ENCODE peak calls at places on chromosome 17, in five cellular contexts. One of them, this sample, is unnamed.

GRCh38 chr17:17351901-17352781 is 49.0 kb downstream of the NT5M start:
- DNase-seq in IMR-90: peak
- DNase-seq in mesendoderm: peak
- DNase-seq in neuronal stem cell: no peak
- DNase-seq in mesenchymal stem cell: peak
- DNase-seq in this sample: no peak

GRCh38 chr17:17929655-17930380 is 42.4 kb downstream of the TOM1L2 start:
- DNase-seq in IMR-90: peak
- DNase-seq in mesenchymal stem cell: no peak
- DNase-seq in mesendoderm: no peak
- DNase-seq in neuronal stem cell: no peak
- DNase-seq in this sample: no peak

GRCh38 chr17:19979917-19980770 is 2.5 kb upstream of the AKAP10 start:
- DNase-seq in mesendoderm: no peak
- DNase-seq in neuronal stem cell: no peak
- DNase-seq in IMR-90: no peak
- DNase-seq in mesenchymal stem cell: no peak
- DNase-seq in this sample: no peak

GRCh38 chr17:37246085-37246484 is 129.7 kb upstream of the C17orf78 start:
- DNase-seq in IMR-90: no peak
- DNase-seq in mesenchymal stem cell: no peak
- DNase-seq in neuronal stem cell: no peak
- DNase-seq in mesendoderm: no peak
- DNase-seq in this sample: no peak

GRCh38 chr17:29012535-29012934 is 6.7 kb upstream of the SEZ6 start:
- DNase-seq in mesendoderm: peak
- DNase-seq in neuronal stem cell: no peak
- DNase-seq in IMR-90: no peak
- DNase-seq in mesenchymal stem cell: peak
- DNase-seq in this sample: no peak

GRCh38 chr17:4790705-4791088 is 1.9 kb downstream of the GLTPD2 start:
- DNase-seq in mesenchymal stem cell: no peak
- DNase-seq in IMR-90: no peak
- DNase-seq in neuronal stem cell: no peak
- DNase-seq in mesendoderm: no peak
- DNase-seq in this sample: no peak

GRCh38 chr17:3919123-3919624 is 2.9 kb upstream of the P2RX1 start:
- DNase-seq in mesenchymal stem cell: no peak
- DNase-seq in mesendoderm: no peak
- DNase-seq in neuronal stem cell: no peak
- DNase-seq in IMR-90: no peak
- DNase-seq in this sample: no peak

GRCh38 chr17:17058304-17058703 is 16.0 kb downstream of the MPRIP start:
- DNase-seq in mesenchymal stem cell: no peak
- DNase-seq in neuronal stem cell: no peak
- DNase-seq in mesendoderm: no peak
- DNase-seq in IMR-90: no peak
- DNase-seq in this sample: no peak

GRCh38 chr17:21039839-21040575 is 2.8 kb downstream of the USP22 start:
- DNase-seq in neuronal stem cell: no peak
- DNase-seq in mesendoderm: peak
- DNase-seq in IMR-90: peak
- DNase-seq in mesenchymal stem cell: peak
- DNase-seq in this sample: no peak

GRCh38 chr17:45869676-45870341 is 24.5 kb upstream of the MAPT start:
- DNase-seq in IMR-90: peak
- DNase-seq in mesendoderm: peak
- DNase-seq in mesenchymal stem cell: peak
- DNase-seq in neuronal stem cell: no peak
- DNase-seq in this sample: no peak

GRCh38 chr17:40092581-40092980 is 7.8 kb downstream of the NR1D1 start:
- DNase-seq in mesendoderm: no peak
- DNase-seq in mesenchymal stem cell: no peak
- DNase-seq in neuronal stem cell: no peak
- DNase-seq in IMR-90: no peak
- DNase-seq in this sample: no peak

GRCh38 chr17:13346996-13347762 is 254.6 kb downstream of the HS3ST3A1 start:
- DNase-seq in neuronal stem cell: no peak
- DNase-seq in IMR-90: peak
- DNase-seq in mesendoderm: peak
- DNase-seq in mesenchymal stem cell: peak
- DNase-seq in this sample: no peak

GRCh38 chr17:37067555-37068111 is 118.9 kb downstream of the AATF start:
- DNase-seq in IMR-90: peak
- DNase-seq in mesenchymal stem cell: peak
- DNase-seq in neuronal stem cell: no peak
- DNase-seq in mesendoderm: peak
- DNase-seq in this sample: no peak

GRCh38 chr17:4665027-4665426 is 23.5 kb upstream of the ALOX15 start:
- DNase-seq in mesendoderm: no peak
- DNase-seq in mesenchymal stem cell: no peak
- DNase-seq in IMR-90: no peak
- DNase-seq in neuronal stem cell: no peak
- DNase-seq in this sample: no peak

GRCh38 chr17:77690271-77691161 is 268.0 kb upstream of the TNRC6C start:
- DNase-seq in neuronal stem cell: no peak
- DNase-seq in mesenchymal stem cell: no peak
- DNase-seq in IMR-90: no peak
- DNase-seq in mesendoderm: no peak
- DNase-seq in this sample: no peak

GRCh38 chr17:58351710-58352017 is 337 bp downstream of the SUPT4H1 start:
- DNase-seq in IMR-90: no peak
- DNase-seq in mesendoderm: no peak
- DNase-seq in neuronal stem cell: peak
- DNase-seq in mesenchymal stem cell: no peak
- DNase-seq in this sample: no peak

GRCh38 chr17:9470171-9470570 is 105.4 kb downstream of the STX8 start:
- DNase-seq in mesendoderm: no peak
- DNase-seq in IMR-90: no peak
- DNase-seq in mesenchymal stem cell: peak
- DNase-seq in neuronal stem cell: no peak
- DNase-seq in this sample: no peak

GRCh38 chr17:62746941-62747340 is 61.2 kb downstream of the MARCHF10 start:
- DNase-seq in neuronal stem cell: no peak
- DNase-seq in IMR-90: no peak
- DNase-seq in mesenchymal stem cell: no peak
- DNase-seq in mesendoderm: no peak
- DNase-seq in this sample: no peak

GRCh38 chr17:41440531-41441033 is at the start of gene KRT38:
- DNase-seq in IMR-90: no peak
- DNase-seq in neuronal stem cell: no peak
- DNase-seq in mesendoderm: no peak
- DNase-seq in mesenchymal stem cell: no peak
- DNase-seq in this sample: no peak

GRCh38 chr17:8464941-8465340 is 29.3 kb downstream of the NDEL1 start:
- DNase-seq in mesendoderm: no peak
- DNase-seq in neuronal stem cell: no peak
- DNase-seq in mesenchymal stem cell: no peak
- DNase-seq in IMR-90: no peak
- DNase-seq in this sample: no peak

GRCh38 chr17:74296548-74296936 is 22.5 kb downstream of the DNAI2 start:
- DNase-seq in mesenchymal stem cell: peak
- DNase-seq in IMR-90: peak
- DNase-seq in neuronal stem cell: peak
- DNase-seq in mesendoderm: peak
- DNase-seq in this sample: peak

GRCh38 chr17:4554997-4555799 is at the start of gene MYBBP1A:
- DNase-seq in mesendoderm: peak
- DNase-seq in mesenchymal stem cell: peak
- DNase-seq in IMR-90: peak
- DNase-seq in neuronal stem cell: peak
- DNase-seq in this sample: peak

GRCh38 chr17:74466785-74467158 is 338 bp downstream of the CD300A start:
- DNase-seq in mesendoderm: no peak
- DNase-seq in neuronal stem cell: no peak
- DNase-seq in IMR-90: no peak
- DNase-seq in mesenchymal stem cell: no peak
- DNase-seq in this sample: no peak

GRCh38 chr17:17928422-17929386 is 43.5 kb downstream of the TOM1L2 start:
- DNase-seq in IMR-90: no peak
- DNase-seq in mesendoderm: no peak
- DNase-seq in mesenchymal stem cell: no peak
- DNase-seq in neuronal stem cell: no peak
- DNase-seq in this sample: no peak

GRCh38 chr17:9356488-9356911 is 219.1 kb downstream of the STX8 start:
- DNase-seq in IMR-90: no peak
- DNase-seq in neuronal stem cell: no peak
- DNase-seq in mesendoderm: no peak
- DNase-seq in mesenchymal stem cell: no peak
- DNase-seq in this sample: no peak

GRCh38 chr17:77284023-77284617 is 143.4 kb downstream of the SEC14L1 start:
- DNase-seq in IMR-90: no peak
- DNase-seq in mesenchymal stem cell: no peak
- DNase-seq in neuronal stem cell: no peak
- DNase-seq in mesendoderm: no peak
- DNase-seq in this sample: no peak

GRCh38 chr17:55458977-55459376 is 37.3 kb upstream of the MMD start:
- DNase-seq in mesenchymal stem cell: peak
- DNase-seq in neuronal stem cell: no peak
- DNase-seq in mesendoderm: no peak
- DNase-seq in IMR-90: peak
- DNase-seq in this sample: no peak

GRCh38 chr17:1750628-1751027 is 8.0 kb downstream of the SERPINF2 start:
- DNase-seq in neuronal stem cell: no peak
- DNase-seq in mesendoderm: no peak
- DNase-seq in mesenchymal stem cell: no peak
- DNase-seq in IMR-90: no peak
- DNase-seq in this sample: no peak
- H2BK15ac ChIP-seq in neuronal stem cell: no peak
- H2BK15ac ChIP-seq in mesendoderm: no peak
- H2BK15ac ChIP-seq in mesenchymal stem cell: no peak
- H2BK15ac ChIP-seq in IMR-90: no peak
- H2BK15ac ChIP-seq in this sample: no peak

DNA sequence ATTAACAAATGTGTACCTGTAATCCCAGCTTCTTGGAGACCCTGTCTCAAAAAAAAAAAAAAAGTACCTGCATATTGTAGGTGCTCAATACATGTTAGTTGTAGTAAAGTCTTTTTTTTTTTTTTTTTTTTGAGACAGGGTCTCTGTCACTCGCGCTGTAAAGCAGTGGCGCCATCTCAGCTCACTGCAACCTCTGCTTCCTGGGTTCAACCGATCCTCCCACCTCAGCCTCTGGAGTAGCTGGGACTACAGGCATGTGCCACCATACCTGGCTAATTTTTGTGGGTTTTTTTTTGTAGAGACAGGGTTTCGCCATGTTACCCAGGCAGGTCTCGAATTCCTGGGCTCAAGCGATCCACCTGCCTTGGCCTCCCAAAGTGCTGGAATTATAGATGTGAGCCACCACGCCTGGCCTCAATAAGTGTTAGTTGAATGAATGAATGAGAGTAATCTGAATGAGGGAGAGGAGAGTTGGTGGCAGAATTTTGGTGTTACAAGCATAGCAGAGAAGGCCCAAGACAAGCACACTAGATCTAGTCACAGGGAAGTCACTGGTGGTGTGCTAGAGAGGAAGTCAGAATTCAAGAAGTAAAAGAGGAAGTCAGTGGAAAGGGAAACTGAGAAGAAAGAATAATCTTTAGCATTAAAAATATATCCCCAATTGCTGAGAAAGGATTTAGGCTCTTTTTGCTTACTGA is 9.4 kb upstream of the MYL4 start:
- DNase-seq in mesenchymal stem cell: no peak
- DNase-seq in neuronal stem cell: no peak
- DNase-seq in mesendoderm: no peak
- DNase-seq in IMR-90: no peak
- DNase-seq in this sample: no peak
- H3K4me2 ChIP-seq in mesenchymal stem cell: no peak
- H3K4me2 ChIP-seq in neuronal stem cell: no peak
- H3K4me2 ChIP-seq in mesendoderm: no peak
- H3K4me2 ChIP-seq in IMR-90: no peak
- H3K4me2 ChIP-seq in this sample: no peak

DNA sequence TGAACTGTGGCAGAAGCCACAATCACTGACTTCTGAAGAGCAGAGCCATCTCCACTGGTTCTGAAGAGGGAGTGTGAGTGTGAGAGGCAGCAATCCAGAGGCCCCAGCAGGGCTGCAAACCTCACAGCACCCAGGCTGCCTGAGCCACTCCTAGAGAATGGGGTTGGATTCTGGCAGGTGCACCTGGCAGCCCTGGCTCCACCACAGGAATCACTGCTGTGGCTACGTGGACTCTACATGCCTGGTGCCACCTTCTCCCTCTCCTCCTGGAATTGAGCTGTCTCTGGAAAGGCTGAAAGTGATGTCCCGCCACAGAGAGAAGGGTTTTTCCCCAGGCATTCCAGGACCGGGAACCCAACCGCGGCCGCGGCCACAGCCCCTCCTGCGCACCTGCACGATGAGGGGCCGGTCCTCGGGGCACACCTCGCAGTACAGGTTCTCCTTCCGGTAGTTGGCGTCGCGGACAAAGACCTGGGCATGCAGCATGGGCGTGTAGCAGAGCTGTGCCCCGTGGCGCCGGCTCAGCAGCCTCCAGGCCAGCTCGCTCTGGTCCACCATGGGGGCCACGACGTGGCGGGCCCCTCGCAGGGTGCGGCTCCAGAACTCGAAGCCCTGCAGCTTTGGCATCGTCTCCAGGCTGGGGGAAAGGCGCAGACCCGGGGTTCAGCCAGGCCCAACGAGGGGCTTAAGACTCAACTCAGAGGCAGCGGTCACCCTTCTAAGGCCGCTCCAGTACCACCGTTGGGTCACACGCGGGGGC is 991 bp downstream of the DUS1L start:
- DNase-seq in mesendoderm: no peak
- DNase-seq in neuronal stem cell: no peak
- DNase-seq in mesenchymal stem cell: no peak
- DNase-seq in IMR-90: no peak
- DNase-seq in this sample: no peak
- H3K18ac ChIP-seq in mesendoderm: no peak
- H3K18ac ChIP-seq in neuronal stem cell: peak
- H3K18ac ChIP-seq in mesenchymal stem cell: no peak
- H3K18ac ChIP-seq in IMR-90: no peak
- H3K18ac ChIP-seq in this sample: no peak

GRCh38 chr17:1591474-1592090 is 29.0 kb upstream of the PITPNA start:
- DNase-seq in IMR-90: no peak
- DNase-seq in mesendoderm: no peak
- DNase-seq in mesenchymal stem cell: no peak
- DNase-seq in neuronal stem cell: no peak
- DNase-seq in this sample: no peak
- H2BK15ac ChIP-seq in IMR-90: no peak
- H2BK15ac ChIP-seq in mesendoderm: no peak
- H2BK15ac ChIP-seq in mesenchymal stem cell: no peak
- H2BK15ac ChIP-seq in neuronal stem cell: no peak
- H2BK15ac ChIP-seq in this sample: no peak

GRCh38 chr17:79916506-79916905 is 77.3 kb upstream of the CBX4 start:
- DNase-seq in mesenchymal stem cell: no peak
- DNase-seq in IMR-90: no peak
- DNase-seq in mesendoderm: no peak
- DNase-seq in neuronal stem cell: no peak
- DNase-seq in this sample: no peak
- H3K4me2 ChIP-seq in mesenchymal stem cell: peak
- H3K4me2 ChIP-seq in IMR-90: no peak
- H3K4me2 ChIP-seq in mesendoderm: no peak
- H3K4me2 ChIP-seq in neuronal stem cell: no peak
- H3K4me2 ChIP-seq in this sample: no peak

GRCh38 chr17:75980188-75981018 is 1.4 kb downstream of the TEN1 start:
- DNase-seq in neuronal stem cell: no peak
- DNase-seq in mesendoderm: no peak
- DNase-seq in IMR-90: no peak
- DNase-seq in mesenchymal stem cell: peak
- DNase-seq in this sample: no peak
- H3K18ac ChIP-seq in neuronal stem cell: no peak
- H3K18ac ChIP-seq in mesendoderm: peak
- H3K18ac ChIP-seq in IMR-90: no peak
- H3K18ac ChIP-seq in mesenchymal stem cell: peak
- H3K18ac ChIP-seq in this sample: no peak

GRCh38 chr17:64083571-64084085 is 46.3 kb downstream of the ERN1 start:
- DNase-seq in mesenchymal stem cell: no peak
- DNase-seq in neuronal stem cell: no peak
- DNase-seq in mesendoderm: no peak
- DNase-seq in IMR-90: no peak
- DNase-seq in this sample: no peak
- H2BK15ac ChIP-seq in mesenchymal stem cell: peak
- H2BK15ac ChIP-seq in neuronal stem cell: no peak
- H2BK15ac ChIP-seq in mesendoderm: no peak
- H2BK15ac ChIP-seq in IMR-90: peak
- H2BK15ac ChIP-seq in this sample: no peak